ENCODE peak calls at places on chromosomes 12 and 14, in seven cellular contexts. L is gastrocnemius medialis, O is neural crest cell, F is BJ, I is brain microvascular endothelial cell, U is hepatocyte, E is body of pancreas. V is an unnamed sample.
A peak's percentile ranks its signal among the peaks of the same experiment; 100 is the strongest.

GRCh38 chr14:95402184-95402583 is 82.5 kb upstream of the CLMN start:
- DNase-seq in F (no peak), L (no peak), I (no peak), E (no peak), U (no peak), O (no peak), V (no peak)

GRCh38 chr12:6943387-6943718 is 263 bp upstream of the RNU7-1 start:
- DNase-seq in L (peak; percentile 82), F (peak; percentile 66), I (peak; percentile 94), O (peak; percentile 67), E (peak; percentile 91), U (peak; percentile 91), V (peak; percentile 91)

GRCh38 chr12:124474709-124475108 is 92.7 kb downstream of the NCOR2 start:
- DNase-seq in O (no peak), I (no peak), U (no peak), E (no peak), L (no peak), F (no peak), V (no peak)

GRCh38 chr14:50741571-50741970 is 73.5 kb upstream of the SAV1 start:
- DNase-seq in F (no peak), I (peak; percentile 22), E (no peak), L (no peak), O (no peak), U (no peak), V (peak; percentile 54)

GRCh38 chr14:53792909-53793308 is 163.7 kb downstream of the BMP4 start:
- DNase-seq in I (no peak), F (no peak), L (no peak), E (no peak), U (no peak), O (no peak), V (peak; percentile 6)

GRCh38 chr12:49944046-49944445 is 6.5 kb upstream of the AQP2 start:
- DNase-seq in U (no peak), L (no peak), F (no peak), E (no peak), I (no peak), O (no peak), V (no peak)

GRCh38 chr14:81474156-81474492 is 59.5 kb downstream of the SEL1L start:
- DNase-seq in U (no peak), F (no peak), L (no peak), O (no peak), E (no peak), I (no peak), V (no peak)

GRCh38 chr14:63228221-63228620 is 24.0 kb downstream of the RHOJ start:
- DNase-seq in L (no peak), E (no peak), F (no peak), U (no peak), I (no peak), O (no peak), V (no peak)

GRCh38 chr12:104859144-104859543 is 98.9 kb downstream of the SLC41A2 start:
- DNase-seq in I (no peak), L (no peak), O (no peak), U (no peak), F (peak; percentile 51), E (no peak), V (peak; percentile 6)

GRCh38 chr12:121523741-121524140 is 57.1 kb downstream of the KDM2B start:
- DNase-seq in I (no peak), O (peak; percentile 19), E (no peak), F (no peak), U (no peak), L (no peak), V (no peak)

GRCh38 chr12:29807125-29807524 is 23.4 kb upstream of the TMTC1 start:
- DNase-seq in E (no peak), L (no peak), U (no peak), I (peak; percentile 51), O (no peak), F (no peak), V (peak; percentile 73)

GRCh38 chr14:67875175-67876006 is 55.8 kb downstream of the RAD51B start:
- DNase-seq in U (no peak), F (no peak), O (no peak), E (no peak), L (no peak), I (no peak), V (no peak)

GRCh38 chr12:131251336-131252101 is 297.8 kb downstream of the ADGRD1 start:
- DNase-seq in L (no peak), I (no peak), U (no peak), O (no peak), F (no peak), E (no peak), V (no peak)

GRCh38 chr14:90903101-90903500 is 86.9 kb upstream of the TTC7B start:
- DNase-seq in I (peak; percentile 55), E (peak; percentile 53), F (no peak), U (peak; percentile 74), L (peak; percentile 23), O (peak; percentile 45), V (peak; percentile 71)

GRCh38 chr14:29442720-29443119 is 484.9 kb downstream of the PRKD1 start:
- DNase-seq in I (peak; percentile 7), L (no peak), F (peak; percentile 8), O (no peak), E (no peak), U (no peak), V (peak; percentile 13)

GRCh38 chr14:103073876-103074698 is 9.9 kb upstream of the LBHD2 start:
- DNase-seq in O (no peak), F (no peak), L (no peak), E (no peak), I (no peak), U (no peak), V (no peak)

GRCh38 chr14:103071544-103072251 is 12.3 kb upstream of the LBHD2 start:
- DNase-seq in E (no peak), I (no peak), U (no peak), F (no peak), O (no peak), L (no peak), V (peak; percentile 73)

GRCh38 chr14:103073367-103073875 is 10.6 kb upstream of the LBHD2 start:
- DNase-seq in U (no peak), I (no peak), L (no peak), F (no peak), O (no peak), E (no peak), V (no peak)

GRCh38 chr14:103070971-103071542 is 13.0 kb upstream of the LBHD2 start:
- DNase-seq in U (no peak), O (no peak), L (no peak), F (no peak), I (no peak), E (no peak), V (peak; percentile 36)

GRCh38 chr14:103072595-103073366 is 11.2 kb upstream of the LBHD2 start:
- DNase-seq in L (no peak), I (no peak), E (peak; percentile 59), O (no peak), U (peak; percentile 69), F (no peak), V (peak; percentile 33)
- TF ChIP-seq CTCF in L (no peak), I (no peak), E (no peak), O (no peak), U (no peak), F (no peak), V (no peak)

GRCh38 chr14:71320107-71320733 is 413.0 kb downstream of the PCNX1 start:
- DNase-seq in U (peak; percentile 99), E (peak; percentile 98), I (peak; percentile 97), O (peak; percentile 94), L (peak; percentile 85), F (peak; percentile 89), V (peak; percentile 98)

GRCh38 chr14:71322660-71323250 is 415.5 kb downstream of the PCNX1 start:
- DNase-seq in U (peak; percentile 59), L (no peak), O (no peak), F (no peak), I (peak; percentile 56), E (peak; percentile 24), V (peak; percentile 56)

GRCh38 chr14:71321556-71322315 is 414.5 kb downstream of the PCNX1 start:
- DNase-seq in E (peak; percentile 21), U (peak; percentile 59), F (no peak), O (peak; percentile 6), L (no peak), I (peak; percentile 29), V (peak; percentile 93)

GRCh38 chr14:71319646-71320045 is 412.4 kb downstream of the PCNX1 start:
- DNase-seq in U (peak; percentile 31), I (peak; percentile 20), F (no peak), E (no peak), L (no peak), O (peak; percentile 8), V (no peak)

DNA sequence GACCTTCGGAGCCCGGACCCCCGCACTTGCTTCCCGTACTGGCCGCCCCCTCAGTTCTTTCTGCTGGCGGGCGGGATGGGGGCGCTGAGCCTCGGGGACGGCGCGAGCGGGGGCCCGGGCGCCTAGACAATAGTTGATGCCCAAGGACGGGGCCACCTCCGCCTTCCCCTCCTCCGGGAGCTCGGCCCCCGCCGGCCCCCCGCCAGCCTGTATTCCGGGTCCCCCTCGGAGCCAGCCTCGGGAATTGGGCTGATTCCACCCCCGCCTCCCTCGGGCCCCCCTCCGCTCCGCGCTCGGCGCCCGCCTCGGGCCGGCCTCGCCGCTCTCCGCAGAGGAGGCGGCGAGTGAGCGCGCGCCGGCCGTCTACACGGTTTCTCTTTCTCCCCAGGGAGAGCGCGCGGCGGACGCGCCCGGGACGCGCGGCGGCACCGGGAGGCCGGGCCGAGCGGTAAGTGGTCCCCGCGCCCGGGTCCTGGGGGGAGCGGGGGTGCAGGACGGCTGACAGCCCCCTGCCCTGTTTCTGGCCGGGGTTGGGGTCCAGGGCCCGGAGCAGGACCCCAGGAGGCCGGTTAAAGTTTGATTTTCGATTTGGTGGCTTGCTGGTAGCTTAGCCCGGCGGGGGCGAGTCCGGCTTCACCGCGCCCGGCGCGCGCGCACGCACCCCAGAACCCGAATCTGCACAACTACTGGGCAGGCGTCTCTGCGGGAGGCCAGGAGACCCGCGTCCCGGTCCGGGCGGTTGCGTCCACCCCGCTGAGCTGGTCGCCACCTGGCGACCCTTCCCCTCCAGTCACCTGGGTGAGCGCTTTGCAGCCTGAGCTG is 413.7 kb downstream of the PCNX1 start:
- DNase-seq in E (peak; percentile 63), U (peak; percentile 86), O (peak; percentile 49), F (no peak), L (no peak), I (peak; percentile 37), V (peak; percentile 66)
- TF ChIP-seq CTCF in E (no peak), U (peak; percentile 7), O (no peak), F (peak; percentile 5), L (no peak), I (no peak), V (no peak)

GRCh38 chr14:96501746-96502620 is at the start of gene PAPOLA:
- DNase-seq in E (peak; percentile 96), F (peak; percentile 80), U (peak; percentile 97), O (peak; percentile 91), L (peak; percentile 88), I (peak; percentile 91), V (peak; percentile 95)
- TF ChIP-seq CTCF in E (no peak), F (peak; percentile 33), U (no peak), O (peak; percentile 38), L (peak; percentile 5), I (peak; percentile 27), V (no peak)

GRCh38 chr12:54463484-54463883 is 9.9 kb downstream of the GTSF1 start:
- DNase-seq in E (no peak), L (no peak), F (no peak), O (no peak), I (no peak), U (no peak), V (no peak)

GRCh38 chr12:54459355-54459754 is 14.0 kb downstream of the GTSF1 start:
- DNase-seq in U (no peak), L (no peak), E (no peak), O (no peak), I (no peak), F (no peak), V (no peak)

GRCh38 chr12:54455760-54456469 is 17.5 kb downstream of the GTSF1 start:
- DNase-seq in I (no peak), E (no peak), U (no peak), F (no peak), L (no peak), O (no peak), V (no peak)

GRCh38 chr12:54463034-54463433 is 10.4 kb downstream of the GTSF1 start:
- DNase-seq in U (no peak), I (peak; percentile 38), L (peak; percentile 64), E (no peak), F (peak; percentile 44), O (no peak), V (peak; percentile 92)

GRCh38 chr12:54460317-54460935 is 13.0 kb downstream of the GTSF1 start:
- DNase-seq in F (no peak), L (no peak), E (no peak), U (no peak), O (no peak), I (no peak), V (no peak)
- TF ChIP-seq CTCF in F (no peak), L (no peak), E (no peak), U (no peak), O (no peak), I (no peak), V (no peak)

V was measured in MCF 10A.